ENCODE peak calls at places on chromosomes 4 and X, in nine cellular contexts. R is stomach, B is mucosa of descending colon, A is upper lobe of right lung, E is PC-9, W is hepatocyte, N is colonic mucosa, P is lower lobe of right lung, M is DND-41. O is an unnamed sample. For H3K9me3, the result is how much of the 10 kb centered on the place peaks cover.

GRCh38 chr4:100497729-100498250 is 20.0 kb downstream of the EMCN start:
- DNase-seq in E (no peak), W (no peak), R (no peak), M (no peak), B (no peak), N (no peak), P (no peak), A (no peak), O (no peak)

GRCh38 chr4:48262926-48263325 is 6.7 kb downstream of the TEC start:
- DNase-seq in W (no peak), P (no peak), N (no peak), M (no peak), B (no peak), A (no peak), R (no peak), E (no peak), O (no peak)

GRCh38 chrX:117871796-117872195 is 244.8 kb downstream of the KLHL13 start:
- DNase-seq in B (no peak), W (no peak), N (no peak), R (no peak), M (no peak), E (no peak), A (no peak), P (no peak), O (no peak)

GRCh38 chrX:129654652-129655546 is at the start of gene APLN:
- DNase-seq in W (peak), M (peak), P (peak), N (peak), E (peak), B (peak), A (peak), R (peak), O (peak)

GRCh38 chr4:125735107-125735506 is 420.4 kb downstream of the FAT4 start:
- DNase-seq in M (no peak), W (peak), P (no peak), A (no peak), B (no peak), N (no peak), R (no peak), E (peak), O (peak)

GRCh38 chrX:29435396-29435795 is 780.0 kb upstream of the MAGEB2 start:
- DNase-seq in M (no peak), W (no peak), A (no peak), P (no peak), N (no peak), B (no peak), R (no peak), E (no peak), O (no peak)

GRCh38 chrX:15146515-15146914 is 123.4 kb downstream of the ASB9 start:
- DNase-seq in N (peak), B (no peak), E (no peak), A (no peak), P (peak), M (peak), R (peak), W (peak), O (no peak)

GRCh38 chr4:140395668-140396067 is 22.2 kb downstream of the SCOC start:
- DNase-seq in P (no peak), R (no peak), W (no peak), B (no peak), M (no peak), A (no peak), E (no peak), N (no peak), O (no peak)

GRCh38 chr4:89294583-89295244 is 12.9 kb downstream of the GPRIN3 start:
- DNase-seq in M (peak), A (no peak), P (no peak), R (no peak), B (no peak), N (no peak), E (no peak), W (no peak), O (no peak)

GRCh38 chr4:140308366-140309123 is 64.9 kb upstream of the SCOC start:
- DNase-seq in R (no peak), N (peak), A (no peak), B (no peak), M (no peak), P (no peak), E (peak), W (peak), O (no peak)

GRCh38 chr4:48815483-48815882 is 15.4 kb upstream of the OCIAD1 start:
- DNase-seq in W (no peak), E (no peak), M (peak), R (no peak), P (no peak), A (no peak), B (no peak), N (no peak), O (no peak)

GRCh38 chrX:73913580-73913979 is 350.6 kb downstream of the CHIC1 start:
- DNase-seq in B (no peak), A (no peak), P (no peak), R (no peak), M (no peak), W (no peak), E (no peak), N (no peak), O (no peak)

GRCh38 chr4:148866666-148867065 is 424.5 kb upstream of the NR3C2 start:
- DNase-seq in P (no peak), M (no peak), R (no peak), N (no peak), E (no peak), A (no peak), B (no peak), W (no peak), O (no peak)

GRCh38 chr4:113821851-113822250 is 60.3 kb upstream of the CAMK2D start:
- DNase-seq in E (no peak), N (no peak), B (no peak), W (no peak), R (no peak), P (no peak), M (no peak), A (no peak), O (no peak)

GRCh38 chr4:70994387-70995099 is 1.1 kb downstream of the DCK start:
- DNase-seq in N (no peak), M (no peak), E (no peak), P (no peak), A (no peak), R (no peak), B (no peak), W (no peak), O (no peak)

GRCh38 chr4:139884438-139884837 is 218.8 kb downstream of the MGST2 start:
- DNase-seq in A (no peak), R (no peak), P (no peak), B (no peak), W (no peak), N (no peak), E (no peak), M (no peak), O (no peak)

GRCh38 chr4:117010695-117011094 is 74.7 kb downstream of the TRAM1L1 start:
- DNase-seq in E (no peak), P (no peak), M (no peak), A (no peak), N (no peak), W (no peak), B (no peak), R (no peak), O (no peak)

GRCh38 chrX:105894721-105895120 is 72.4 kb downstream of the NRK start:
- DNase-seq in R (no peak), A (no peak), P (no peak), M (no peak), B (no peak), E (no peak), N (no peak), W (no peak), O (no peak)

GRCh38 chrX:47563801-47564315 is 2.9 kb downstream of the ARAF start:
- DNase-seq in P (no peak), A (no peak), M (no peak), R (no peak), W (no peak), N (no peak), B (no peak), E (no peak), O (no peak)

GRCh38 chrX:154540897-154541535 is 5.6 kb downstream of the G6PD start:
- DNase-seq in A (peak), P (peak), N (no peak), M (no peak), E (peak), R (peak), W (peak), B (no peak), O (no peak)

GRCh38 chr4:13176603-13177190 is 307.4 kb downstream of the RAB28 start:
- DNase-seq in N (no peak), M (no peak), B (no peak), A (no peak), E (no peak), P (no peak), W (no peak), R (no peak), O (no peak)

GRCh38 chr4:73964862-73965611 is 16.8 kb downstream of the PF4 start:
- DNase-seq in R (peak), W (peak), P (peak), E (no peak), A (peak), N (peak), B (no peak), M (no peak), O (no peak)

GRCh38 chr4:43423276-43423675 is 530.8 kb downstream of the GRXCR1 start:
- DNase-seq in A (no peak), R (no peak), M (no peak), E (no peak), W (no peak), B (no peak), P (no peak), N (no peak), O (no peak)

GRCh38 chr4:43425206-43425605 is 532.7 kb downstream of the GRXCR1 start:
- DNase-seq in N (no peak), E (no peak), M (no peak), B (no peak), A (no peak), W (no peak), R (no peak), P (no peak), O (no peak)
- H3K9me3 ChIP-seq in N (under half), E (under half), M (under half), B (under half), A (under half), W (under half), R (under half), P (under half), O (under half)

GRCh38 chr4:164768516-164768915 is 14.6 kb downstream of the SMIM31 start:
- DNase-seq in B (no peak), W (peak), N (no peak), A (no peak), M (no peak), E (no peak), R (no peak), P (no peak), O (no peak)
- TF ChIP-seq CTCF in B (no peak), W (peak), N (no peak), A (peak), M (peak), E (peak), R (no peak), P (peak), O (peak)

DNA sequence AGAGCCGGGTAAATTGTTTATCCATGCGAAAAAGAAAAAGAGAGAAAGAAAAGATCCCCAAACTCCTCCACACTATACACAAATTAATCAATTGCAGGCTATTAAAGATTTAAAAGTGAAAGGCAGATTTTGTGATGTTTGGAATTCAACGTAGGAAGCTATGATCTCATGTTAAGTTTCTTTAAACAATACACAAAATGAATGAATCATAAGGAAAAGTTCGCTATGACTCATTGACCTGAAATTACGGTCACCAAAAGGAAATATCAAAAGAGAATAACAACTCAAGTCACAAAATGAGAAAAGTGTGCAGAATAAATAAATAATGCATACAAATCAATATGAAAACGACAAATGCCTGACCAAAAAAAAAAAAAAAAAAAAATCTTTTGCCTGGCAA is 28.6 kb downstream of the CLNK start:
- DNase-seq in W (no peak), A (no peak), R (no peak), M (no peak), E (no peak), B (no peak), P (no peak), N (no peak), O (no peak)
- H3K4me3 ChIP-seq in W (no peak), A (no peak), R (no peak), M (no peak), E (no peak), B (no peak), P (no peak), N (no peak), O (no peak)

GRCh38 chrX:144601010-144601409 is 646.3 kb upstream of the SPANXN1 start:
- DNase-seq in R (no peak), A (no peak), W (no peak), N (no peak), P (no peak), M (no peak), E (no peak), B (no peak), O (no peak)
- H3K9me3 ChIP-seq in R (under half), A (under half), W (under half), N (under half), P (under half), M (under half), E (under half), B (under half), O (under half)

GRCh38 chrX:123732679-123733363 is at the start of gene THOC2:
- DNase-seq in W (peak), M (peak), R (peak), P (peak), N (peak), B (peak), E (peak), A (peak), O (peak)
- TF ChIP-seq CTCF in W (no peak), M (peak), R (peak), P (peak), N (peak), B (no peak), E (peak), A (peak), O (peak)

DNA sequence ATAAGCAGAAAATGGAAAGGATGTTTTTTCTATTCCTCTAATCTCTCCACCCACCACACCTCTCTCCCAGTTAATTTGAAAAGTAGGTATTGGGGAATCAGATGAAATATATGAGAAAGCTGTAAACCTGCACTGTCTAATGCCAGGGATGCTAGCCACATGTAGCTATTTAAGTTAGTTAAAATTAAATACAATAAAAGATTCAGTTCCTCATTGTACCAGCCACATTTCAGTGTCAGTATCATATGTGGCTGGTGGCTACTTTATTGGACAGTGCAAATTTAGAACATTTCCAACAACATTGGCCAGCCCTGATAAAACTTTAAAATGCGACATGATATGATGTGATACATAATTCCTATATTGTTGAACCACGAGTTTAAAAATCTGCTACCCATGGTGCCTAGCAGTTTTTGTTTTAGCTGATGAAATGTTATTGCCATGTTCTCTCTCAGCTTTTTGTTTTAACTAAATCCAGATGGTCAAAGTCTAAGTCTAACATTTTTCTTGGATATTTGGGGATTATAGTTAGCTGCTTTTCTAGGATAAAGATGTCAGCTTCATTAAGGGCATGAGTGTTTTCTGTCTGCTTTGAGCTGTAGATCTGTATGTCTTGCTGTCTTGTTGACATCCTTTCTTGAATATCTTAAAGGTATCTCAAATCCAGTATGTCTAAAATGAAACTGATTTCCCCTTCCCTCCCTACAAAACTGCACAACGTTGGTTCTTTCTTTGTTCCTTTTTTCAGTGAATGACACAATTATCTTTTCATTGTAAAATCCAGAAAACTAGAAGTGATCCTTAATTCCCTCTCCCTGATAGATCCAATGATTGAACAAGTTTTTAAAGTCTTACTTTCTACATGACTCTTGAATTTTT is 6.1 kb downstream of the ARFIP1 start:
- DNase-seq in B (no peak), A (no peak), N (no peak), R (no peak), P (no peak), W (no peak), M (no peak), E (no peak), O (no peak)
- H3K4me3 ChIP-seq in B (no peak), A (no peak), N (no peak), R (no peak), P (no peak), W (no peak), M (no peak), E (no peak), O (no peak)

GRCh38 chr4:256492-256891 is 48.8 kb downstream of the ZNF732 start:
- DNase-seq in E (no peak), P (no peak), A (no peak), W (no peak), N (no peak), B (no peak), M (no peak), R (no peak), O (no peak)
- H3K9me3 ChIP-seq in E (under half), P (half or more), A (half or more), W (under half), N (under half), B (half or more), M (half or more), R (half or more), O (under half)

GRCh38 chr4:10893417-10893816 is 208.8 kb upstream of the CLNK start:
- DNase-seq in W (peak), A (no peak), M (no peak), E (no peak), R (no peak), B (no peak), N (no peak), P (no peak), O (no peak)
- TF ChIP-seq CTCF in W (peak), A (peak), M (peak), E (no peak), R (no peak), B (no peak), N (no peak), P (peak), O (no peak)

GRCh38 chr4:150582101-150582565 is at the start of gene MAB21L2:
- DNase-seq in R (no peak), A (no peak), M (no peak), W (peak), E (no peak), N (no peak), P (no peak), B (no peak), O (no peak)

GRCh38 chr4:150584198-150584593 is 2.2 kb downstream of the MAB21L2 start:
- DNase-seq in N (no peak), P (no peak), E (no peak), R (no peak), W (no peak), A (no peak), B (no peak), M (no peak), O (no peak)

GRCh38 chr4:150581611-150582010 is 340 bp upstream of the MAB21L2 start:
- DNase-seq in W (peak), R (no peak), M (no peak), B (peak), N (peak), E (no peak), P (no peak), A (no peak), O (no peak)

GRCh38 chr4:150583287-150584197 is 1.6 kb downstream of the MAB21L2 start:
- DNase-seq in M (no peak), B (peak), A (no peak), N (no peak), W (peak), E (no peak), P (peak), R (no peak), O (peak)

DNA sequence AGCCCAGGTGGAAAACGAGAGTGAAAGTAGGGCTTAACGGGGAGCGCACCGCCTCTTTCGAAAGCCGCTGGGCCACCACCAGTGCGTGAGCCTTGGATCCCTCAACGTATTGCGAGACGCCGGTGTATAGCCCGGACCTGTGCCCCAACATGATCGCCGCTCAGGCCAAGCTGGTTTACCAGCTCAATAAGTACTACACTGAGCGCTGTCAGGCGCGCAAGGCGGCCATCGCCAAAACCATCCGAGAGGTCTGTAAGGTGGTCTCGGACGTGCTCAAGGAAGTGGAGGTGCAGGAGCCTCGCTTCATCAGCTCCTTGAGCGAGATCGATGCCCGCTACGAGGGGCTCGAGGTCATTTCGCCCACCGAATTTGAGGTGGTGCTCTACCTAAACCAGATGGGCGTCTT is 933 bp downstream of the MAB21L2 start:
- DNase-seq in P (no peak), M (no peak), B (peak), N (no peak), A (no peak), E (no peak), R (no peak), W (peak), O (no peak)
- H3K4me3 ChIP-seq in P (peak), M (no peak), B (peak), N (peak), A (peak), E (no peak), R (peak), W (peak), O (no peak)

DNA sequence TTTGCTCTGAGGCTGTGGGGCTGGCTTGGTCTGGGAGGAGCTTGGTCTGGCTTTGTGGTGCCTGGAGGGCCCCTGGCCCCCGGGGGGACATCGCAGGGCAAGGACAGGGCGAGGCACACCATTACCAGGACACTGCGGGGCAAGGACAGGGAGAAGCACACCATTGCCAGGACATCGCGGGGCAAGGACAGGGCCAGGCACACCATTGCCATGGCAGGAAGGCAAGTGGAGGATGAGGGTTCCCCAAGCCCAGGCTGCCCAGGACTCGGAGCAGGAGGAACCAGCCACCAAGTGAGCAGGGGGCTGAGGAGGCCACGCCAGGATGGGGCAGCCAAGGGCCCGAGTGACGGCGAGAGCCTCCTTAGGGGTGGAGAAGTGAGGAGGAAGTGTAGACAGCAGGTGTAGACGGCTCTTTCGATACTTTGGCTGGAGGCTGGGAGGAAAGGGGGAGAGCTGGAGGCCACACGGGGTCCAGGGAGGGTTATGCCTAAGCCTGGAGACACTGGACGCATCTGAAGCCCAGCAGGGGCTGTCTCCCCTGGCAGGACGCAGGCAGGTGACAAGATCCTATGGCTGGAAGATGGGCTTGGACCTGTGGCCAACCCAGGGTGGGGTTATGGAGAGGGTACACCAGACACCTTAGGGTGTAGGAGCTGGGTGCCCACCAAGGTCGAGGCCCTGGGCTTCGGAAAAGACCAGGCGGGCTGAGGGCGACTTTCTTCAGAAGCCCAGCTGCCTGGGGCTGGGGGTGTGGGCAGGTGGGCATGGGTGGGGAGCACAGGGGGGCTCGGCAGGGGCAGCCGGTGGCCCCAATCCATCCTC is 7.3 kb downstream of the NKX1-1 start:
- DNase-seq in P (peak), R (no peak), E (no peak), B (peak), W (no peak), M (no peak), A (peak), N (no peak), O (peak)
- H3K9me3 ChIP-seq in P (under half), R (under half), E (under half), B (under half), W (under half), M (half or more), A (under half), N (under half), O (under half)